ENCODE peak calls at places on chromosomes 1 and 21, in four cellular contexts. One of them, this sample, is unnamed.

GRCh38 chr1:42957880-42958487 is 684 bp downstream of the SLC2A1 start:
- DNase-seq in endothelial cell of umbilical vein: peak; percentile 61
- DNase-seq in body of pancreas: peak; percentile 48
- DNase-seq in cardiac muscle cell: peak; percentile 86
- DNase-seq in this sample: peak; percentile 74

GRCh38 chr21:26107439-26107838 is 63.1 kb downstream of the APP start:
- DNase-seq in body of pancreas: no peak
- DNase-seq in endothelial cell of umbilical vein: no peak
- DNase-seq in cardiac muscle cell: no peak
- DNase-seq in this sample: peak; percentile 65

GRCh38 chr1:21246905-21247642 is 43.2 kb downstream of the ECE1 start:
- DNase-seq in cardiac muscle cell: no peak
- DNase-seq in body of pancreas: peak; percentile 65
- DNase-seq in endothelial cell of umbilical vein: no peak
- DNase-seq in this sample: no peak

GRCh38 chr1:69930396-69930795 is 275.0 kb downstream of the LRRC40 start:
- DNase-seq in cardiac muscle cell: no peak
- DNase-seq in endothelial cell of umbilical vein: no peak
- DNase-seq in body of pancreas: no peak
- DNase-seq in this sample: no peak

GRCh38 chr1:235011599-235012435 is 116.8 kb downstream of the TOMM20 start:
- DNase-seq in endothelial cell of umbilical vein: peak; percentile 64
- DNase-seq in body of pancreas: peak; percentile 74
- DNase-seq in cardiac muscle cell: no peak
- DNase-seq in this sample: peak; percentile 22

GRCh38 chr1:8976338-8976737 is 30.7 kb downstream of the CA6 start:
- DNase-seq in body of pancreas: no peak
- DNase-seq in cardiac muscle cell: no peak
- DNase-seq in endothelial cell of umbilical vein: peak; percentile 43
- DNase-seq in this sample: no peak

GRCh38 chr1:198102454-198102791 is 54.4 kb upstream of the NEK7 start:
- DNase-seq in cardiac muscle cell: no peak
- DNase-seq in endothelial cell of umbilical vein: no peak
- DNase-seq in body of pancreas: no peak
- DNase-seq in this sample: no peak

GRCh38 chr1:44801491-44802305 is 1.5 kb downstream of the PLK3 start:
- DNase-seq in body of pancreas: no peak
- DNase-seq in cardiac muscle cell: no peak
- DNase-seq in endothelial cell of umbilical vein: peak; percentile 39
- DNase-seq in this sample: no peak

GRCh38 chr21:14923468-14923867 is 141.3 kb downstream of the NRIP1 start:
- DNase-seq in body of pancreas: no peak
- DNase-seq in endothelial cell of umbilical vein: no peak
- DNase-seq in cardiac muscle cell: no peak
- DNase-seq in this sample: no peak

GRCh38 chr1:7454895-7455784 is 316.0 kb upstream of the VAMP3 start:
- DNase-seq in body of pancreas: no peak
- DNase-seq in cardiac muscle cell: no peak
- DNase-seq in endothelial cell of umbilical vein: no peak
- DNase-seq in this sample: no peak

GRCh38 chr1:14217384-14217783 is 381.1 kb upstream of the KAZN start:
- DNase-seq in body of pancreas: no peak
- DNase-seq in endothelial cell of umbilical vein: no peak
- DNase-seq in cardiac muscle cell: no peak
- DNase-seq in this sample: no peak

GRCh38 chr1:200670215-200671118 is 760 bp upstream of the DDX59 start:
- DNase-seq in body of pancreas: peak; percentile 72
- DNase-seq in endothelial cell of umbilical vein: no peak
- DNase-seq in cardiac muscle cell: peak; percentile 52
- DNase-seq in this sample: peak; percentile 73

GRCh38 chr1:182185822-182186756 is 124.6 kb upstream of the ZNF648 start:
- DNase-seq in cardiac muscle cell: no peak
- DNase-seq in body of pancreas: no peak
- DNase-seq in endothelial cell of umbilical vein: no peak
- DNase-seq in this sample: peak; percentile 57

DNA sequence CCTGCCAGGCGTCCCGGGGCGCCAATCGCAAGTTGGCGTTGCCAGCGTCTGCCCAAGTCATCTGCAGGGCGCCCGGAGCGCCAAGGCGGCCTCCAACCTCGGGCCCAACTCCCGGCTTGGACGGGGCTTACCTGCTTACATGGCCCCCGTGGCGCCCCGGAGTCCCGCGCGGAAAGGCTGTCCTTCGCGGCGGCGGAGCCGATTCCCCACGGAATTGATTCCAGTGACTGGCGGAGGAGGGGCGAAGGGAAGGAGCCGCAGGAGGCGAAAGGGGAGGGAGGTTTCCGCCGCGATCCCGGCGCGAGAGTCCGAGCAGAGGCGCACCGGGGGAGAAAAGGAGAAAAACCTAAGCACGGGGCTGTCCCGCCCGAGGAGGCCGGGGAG is 358 bp downstream of the PTPN14 start:
- DNase-seq in endothelial cell of umbilical vein: no peak
- DNase-seq in body of pancreas: peak; percentile 47
- DNase-seq in cardiac muscle cell: peak; percentile 55
- DNase-seq in this sample: peak; percentile 72
- H3K27ac ChIP-seq in endothelial cell of umbilical vein: peak overlapping the region; percentile 98
- H3K27ac ChIP-seq in body of pancreas: peak overlapping the region; percentile 99
- H3K27ac ChIP-seq in cardiac muscle cell: peak overlapping the region; percentile 99
- H3K27ac ChIP-seq in this sample: peak overlapping the region; percentile 90

DNA sequence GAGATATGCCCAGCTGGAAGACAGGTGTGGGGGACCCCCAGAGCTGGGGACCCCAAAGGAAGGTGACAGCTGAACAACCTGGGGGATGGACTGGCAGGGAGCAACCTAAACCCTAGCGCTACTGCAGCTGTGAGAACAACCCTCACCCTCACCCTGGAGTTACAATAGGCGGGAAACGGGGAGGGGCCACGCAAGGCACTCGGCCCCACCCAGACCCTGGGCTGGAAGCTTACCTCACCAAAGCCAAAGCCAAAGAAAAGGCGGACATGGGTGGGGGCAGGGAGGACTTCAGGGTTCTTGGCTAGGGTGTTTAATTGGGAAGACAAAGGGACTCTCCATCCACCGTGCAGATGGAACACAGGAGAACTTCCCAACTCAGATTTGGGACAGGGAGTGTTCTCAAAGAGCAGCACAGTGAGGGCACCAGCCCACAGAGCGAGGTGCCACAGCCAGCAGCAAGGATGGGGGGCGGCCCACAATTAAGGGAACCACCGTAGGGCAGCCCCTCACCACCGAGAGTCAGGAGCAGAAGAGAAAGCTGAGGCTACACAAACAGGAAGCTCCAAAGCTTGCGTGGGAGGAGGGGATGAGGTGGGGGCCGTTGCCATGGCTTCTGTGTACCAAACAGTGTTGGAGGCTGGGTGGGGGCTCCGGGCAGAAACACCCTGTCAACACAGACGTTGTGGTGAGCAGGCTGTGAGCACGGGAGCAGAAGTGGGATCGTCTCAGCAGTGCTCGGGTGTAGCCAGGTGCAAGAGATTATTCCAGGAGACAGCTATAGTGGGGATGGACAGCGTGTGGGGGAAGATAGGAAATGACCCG is 1.9 kb downstream of the TAGLN2 start:
- DNase-seq in cardiac muscle cell: no peak
- DNase-seq in endothelial cell of umbilical vein: peak; percentile 95
- DNase-seq in body of pancreas: peak; percentile 91
- DNase-seq in this sample: peak; percentile 76
- H3K4me1 ChIP-seq in cardiac muscle cell: peaks cover 9% of the 10 kb centered on the region
- H3K4me1 ChIP-seq in endothelial cell of umbilical vein: peaks cover 27% of the 10 kb centered on the region
- H3K4me1 ChIP-seq in body of pancreas: peaks cover 59% of the 10 kb centered on the region
- H3K4me1 ChIP-seq in this sample: peaks cover 19% of the 10 kb centered on the region

GRCh38 chr1:32861904-32862698 is 8.6 kb downstream of the FNDC5 start:
- DNase-seq in endothelial cell of umbilical vein: no peak
- DNase-seq in cardiac muscle cell: no peak
- DNase-seq in body of pancreas: no peak
- DNase-seq in this sample: no peak

GRCh38 chr1:32863516-32864245 is 7.0 kb downstream of the FNDC5 start:
- DNase-seq in cardiac muscle cell: no peak
- DNase-seq in body of pancreas: no peak
- DNase-seq in endothelial cell of umbilical vein: no peak
- DNase-seq in this sample: no peak

GRCh38 chr1:32865639-32866038 is 5.1 kb downstream of the FNDC5 start:
- DNase-seq in body of pancreas: no peak
- DNase-seq in endothelial cell of umbilical vein: no peak
- DNase-seq in cardiac muscle cell: no peak
- DNase-seq in this sample: no peak

GRCh38 chr1:32867151-32867550 is 3.6 kb downstream of the FNDC5 start:
- DNase-seq in endothelial cell of umbilical vein: no peak
- DNase-seq in cardiac muscle cell: no peak
- DNase-seq in body of pancreas: no peak
- DNase-seq in this sample: no peak

DNA sequence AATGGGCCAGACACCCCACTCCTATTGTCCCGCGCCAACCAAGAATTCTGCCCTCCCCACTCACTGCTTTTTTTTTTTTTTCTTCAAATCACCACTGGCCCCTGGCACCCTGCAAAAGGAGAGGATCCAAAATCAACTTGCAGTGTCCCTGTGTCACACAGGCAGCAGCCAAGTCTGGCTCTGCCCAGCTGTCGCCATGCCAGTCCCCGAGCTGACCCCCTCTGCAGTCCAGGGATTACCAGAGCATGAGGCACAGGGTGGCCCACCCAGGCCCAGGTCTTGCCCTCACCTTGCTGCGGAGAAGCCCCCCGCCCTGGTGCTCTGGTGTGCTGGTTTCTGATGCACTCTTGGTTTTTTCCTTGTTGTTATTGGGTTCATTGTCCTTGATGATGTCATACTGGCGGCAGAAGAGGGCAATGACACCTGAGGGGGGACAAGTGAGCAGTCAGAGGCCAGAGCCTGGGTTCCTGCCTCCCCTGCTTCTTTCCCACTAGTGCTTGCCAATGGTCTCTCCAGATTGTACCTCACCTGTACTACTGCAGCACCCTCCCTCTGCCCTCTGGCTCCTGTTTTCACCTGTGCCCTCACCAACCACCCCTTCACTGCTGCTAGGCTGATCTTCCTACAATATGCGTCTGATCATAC is 6.2 kb downstream of the FNDC5 start:
- DNase-seq in endothelial cell of umbilical vein: no peak
- DNase-seq in cardiac muscle cell: no peak
- DNase-seq in body of pancreas: no peak
- DNase-seq in this sample: no peak
- H3K27ac ChIP-seq in endothelial cell of umbilical vein: no peak overlapping the region
- H3K27ac ChIP-seq in cardiac muscle cell: no peak overlapping the region
- H3K27ac ChIP-seq in body of pancreas: no peak overlapping the region
- H3K27ac ChIP-seq in this sample: no peak overlapping the region

GRCh38 chr21:35015435-35016024 is 33.6 kb downstream of the RUNX1 start:
- DNase-seq in cardiac muscle cell: no peak
- DNase-seq in endothelial cell of umbilical vein: no peak
- DNase-seq in body of pancreas: no peak
- DNase-seq in this sample: no peak

GRCh38 chr21:35014302-35015044 is 34.6 kb downstream of the RUNX1 start:
- DNase-seq in endothelial cell of umbilical vein: peak; percentile 8
- DNase-seq in cardiac muscle cell: no peak
- DNase-seq in body of pancreas: no peak
- DNase-seq in this sample: no peak

GRCh38 chr21:35016071-35016470 is 33.0 kb downstream of the RUNX1 start:
- DNase-seq in endothelial cell of umbilical vein: no peak
- DNase-seq in cardiac muscle cell: no peak
- DNase-seq in body of pancreas: no peak
- DNase-seq in this sample: no peak

GRCh38 chr21:35017256-35017655 is 31.8 kb downstream of the RUNX1 start:
- DNase-seq in cardiac muscle cell: no peak
- DNase-seq in endothelial cell of umbilical vein: no peak
- DNase-seq in body of pancreas: no peak
- DNase-seq in this sample: no peak

GRCh38 chr21:35016517-35017188 is 32.4 kb downstream of the RUNX1 start:
- DNase-seq in cardiac muscle cell: no peak
- DNase-seq in body of pancreas: no peak
- DNase-seq in endothelial cell of umbilical vein: no peak
- DNase-seq in this sample: no peak
- H3K4me1 ChIP-seq in cardiac muscle cell: peaks cover 6% of the 10 kb centered on the region
- H3K4me1 ChIP-seq in body of pancreas: peaks cover 15% of the 10 kb centered on the region
- H3K4me1 ChIP-seq in endothelial cell of umbilical vein: no peaks in the 10 kb centered on the region
- H3K4me1 ChIP-seq in this sample: no peaks in the 10 kb centered on the region

This sample was measured in A673.